ENCODE peak calls at places on chromosomes 12 and 14, in eight cellular contexts. Z is CD4-positive, alpha-beta T cell; T is heart left ventricle; R is endothelial cell of umbilical vein; F is dorsolateral prefrontal cortex; L is Panc1; J is uterus; H is astrocyte. W is an unnamed sample. For H3K27me3, the result is how much of the 10 kb centered on the place peaks cover.

GRCh38 chr14:50360093-50360492 is 36.6 kb downstream of the CDKL1 start:
- DNase-seq in T (no peak), Z (no peak), H (no peak), L (no peak), R (no peak), F (no peak), J (no peak), W (no peak)

GRCh38 chr14:54785111-54785777 is 117.4 kb downstream of the GCH1 start:
- DNase-seq in T (no peak), F (peak), H (no peak), R (no peak), J (no peak), L (no peak), Z (no peak), W (no peak)

GRCh38 chr12:12892670-12893290 is 1.4 kb downstream of the GPRC5A start:
- DNase-seq in R (no peak), Z (no peak), J (no peak), F (no peak), L (no peak), T (no peak), H (no peak), W (no peak)

GRCh38 chr12:76031081-76031413 is 529 bp downstream of the PHLDA1 start:
- DNase-seq in L (no peak), F (no peak), H (no peak), T (no peak), J (no peak), Z (no peak), R (no peak), W (no peak)

GRCh38 chr14:68426661-68427549 is 366.0 kb downstream of the ZFP36L1 start:
- DNase-seq in J (no peak), H (no peak), Z (no peak), L (no peak), T (no peak), R (no peak), F (no peak), W (no peak)

GRCh38 chr14:61125314-61126082 is 144.5 kb downstream of the SLC38A6 start:
- DNase-seq in J (no peak), T (no peak), F (no peak), R (no peak), H (no peak), L (no peak), Z (no peak), W (no peak)

GRCh38 chr14:50798048-50798421 is 32.9 kb downstream of the NIN start:
- DNase-seq in F (no peak), Z (no peak), T (no peak), H (no peak), L (no peak), R (no peak), J (no peak), W (no peak)

GRCh38 chr14:100854435-100854834 is 28.5 kb downstream of the MEG3 start:
- DNase-seq in J (no peak), Z (no peak), T (no peak), H (no peak), L (no peak), F (no peak), R (no peak), W (no peak)

GRCh38 chr14:89340200-89340667 is 76.8 kb downstream of the FOXN3 start:
- DNase-seq in J (peak), H (peak), L (no peak), F (no peak), T (no peak), R (no peak), Z (no peak), W (no peak)

GRCh38 chr12:51529586-51529985 is 61.4 kb upstream of the SCN8A start:
- DNase-seq in H (no peak), R (no peak), Z (no peak), T (no peak), L (no peak), F (no peak), J (no peak), W (no peak)

GRCh38 chr14:105491366-105492006 is 440 bp downstream of the TEDC1 start:
- DNase-seq in Z (peak), L (no peak), J (peak), H (no peak), T (peak), R (peak), F (no peak), W (no peak)

GRCh38 chr12:11795192-11795909 is 145.9 kb downstream of the ETV6 start:
- DNase-seq in F (no peak), L (no peak), H (no peak), Z (no peak), J (no peak), T (no peak), R (no peak), W (no peak)

GRCh38 chr12:19185262-19185929 is 55.9 kb downstream of the PLEKHA5 start:
- DNase-seq in F (no peak), Z (no peak), L (no peak), T (no peak), R (no peak), J (no peak), H (no peak), W (no peak)

GRCh38 chr12:111993290-111994150 is 19.4 kb downstream of the TMEM116 start:
- DNase-seq in F (no peak), H (no peak), R (no peak), J (no peak), T (no peak), Z (peak), L (no peak), W (no peak)

GRCh38 chr12:68559984-68560822 is 50.5 kb upstream of the RAP1B start:
- DNase-seq in J (no peak), H (peak), F (no peak), R (peak), T (peak), L (no peak), Z (no peak), W (peak)

GRCh38 chr12:95116773-95117172 is 43.4 kb upstream of the NR2C1 start:
- DNase-seq in F (no peak), Z (no peak), L (no peak), J (no peak), H (no peak), T (no peak), R (no peak), W (no peak)

DNA sequence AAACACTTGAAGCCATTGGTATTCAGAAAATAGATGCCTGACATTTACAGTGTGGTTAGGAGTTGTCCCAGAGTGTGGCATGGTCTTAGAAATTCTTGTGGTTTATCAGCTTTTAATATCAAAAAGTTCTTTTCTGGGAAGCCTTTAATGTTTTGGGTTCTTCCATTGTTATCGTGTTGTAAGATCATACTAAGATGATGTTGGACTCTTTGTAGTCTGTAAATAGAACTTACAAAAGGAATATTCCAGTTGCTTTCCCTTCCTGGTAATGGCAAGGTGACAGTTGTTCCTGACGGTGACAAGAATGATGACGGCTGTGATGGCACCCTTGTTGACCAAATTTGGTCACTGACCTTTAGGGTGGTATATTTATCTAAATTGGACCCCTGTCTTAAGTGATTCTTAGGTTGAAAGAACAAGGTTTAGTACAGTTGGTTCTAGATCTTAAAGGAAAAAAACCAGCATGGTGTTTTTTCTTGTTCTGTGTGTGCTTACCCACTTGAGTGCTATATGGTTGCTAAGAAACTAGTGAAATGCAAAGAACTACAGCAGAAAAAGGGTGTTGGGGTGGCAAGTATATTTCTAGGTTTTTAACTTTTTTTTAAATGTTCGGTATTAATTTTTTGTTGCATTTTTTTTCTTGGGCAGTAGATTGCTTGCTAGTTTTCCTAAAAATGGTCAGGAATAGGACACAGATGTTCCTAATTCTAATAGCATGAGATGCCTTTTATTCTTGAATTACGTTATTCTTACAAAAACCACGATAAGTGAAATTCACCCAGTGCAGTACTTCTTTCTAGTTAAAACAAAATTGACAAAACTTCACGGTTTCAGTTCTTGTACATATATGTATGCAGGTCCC is 2.1 kb downstream of the ATP2A2 start:
- DNase-seq in L (no peak), R (no peak), F (no peak), H (no peak), T (no peak), Z (no peak), J (no peak), W (no peak)
- H3K27ac ChIP-seq in L (peak), R (peak), F (peak), H (no peak), T (peak), Z (no peak), J (peak), W (peak)

GRCh38 chr14:104465482-104466390 is 113.8 kb upstream of the C14orf180 start:
- DNase-seq in T (no peak), F (no peak), Z (no peak), J (no peak), L (no peak), H (no peak), R (no peak), W (no peak)

GRCh38 chr14:104467236-104467635 is 112.3 kb upstream of the C14orf180 start:
- DNase-seq in L (no peak), Z (no peak), F (no peak), T (no peak), J (no peak), R (no peak), H (no peak), W (no peak)

GRCh38 chr14:104469591-104469990 is 110.0 kb upstream of the C14orf180 start:
- DNase-seq in F (no peak), J (no peak), T (no peak), R (no peak), L (no peak), Z (no peak), H (no peak), W (no peak)

GRCh38 chr14:104464907-104465306 is 114.7 kb upstream of the C14orf180 start:
- DNase-seq in R (no peak), Z (no peak), H (no peak), J (no peak), T (no peak), F (no peak), L (no peak), W (no peak)

DNA sequence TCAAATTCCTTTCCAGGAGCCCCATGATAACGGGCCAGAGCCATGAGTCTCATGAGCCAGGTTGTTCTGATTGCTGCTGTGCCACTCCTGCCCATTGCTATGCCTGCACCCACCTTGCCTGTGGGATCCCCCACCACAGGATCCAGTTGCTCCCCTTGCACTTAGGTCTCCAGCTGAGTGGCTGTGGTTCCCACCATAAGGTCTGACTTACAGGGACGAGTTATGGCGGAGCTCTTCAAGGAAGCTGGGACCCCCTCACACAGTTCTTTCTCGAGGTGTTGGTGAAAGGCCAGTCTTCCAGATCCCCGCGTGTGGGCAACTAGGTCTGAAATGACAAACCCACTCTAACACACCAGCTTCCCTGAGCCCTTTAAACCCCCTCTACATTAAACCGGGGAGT is 111.9 kb upstream of the C14orf180 start:
- DNase-seq in J (no peak), R (no peak), T (no peak), Z (no peak), H (no peak), F (no peak), L (no peak), W (no peak)
- H3K27me3 ChIP-seq in J (under half), R (under half), T (under half), Z (under half), H (under half), F (under half), L (under half), W (under half)

GRCh38 chr12:56585098-56585497 is 45.0 kb downstream of the BAZ2A start:
- DNase-seq in T (no peak), F (no peak), Z (no peak), L (no peak), J (no peak), R (no peak), H (no peak), W (no peak)

GRCh38 chr12:56581418-56582145 is 48.5 kb downstream of the BAZ2A start:
- DNase-seq in L (no peak), J (no peak), T (no peak), R (peak), Z (no peak), H (peak), F (no peak), W (peak)
- TF ChIP-seq CTCF in L (no peak), J (no peak), T (no peak), R (no peak), Z (no peak), H (no peak), F (no peak), W (no peak)

GRCh38 chr12:8035440-8036010 is 3.0 kb downstream of the FOXJ2 start:
- DNase-seq in R (no peak), Z (no peak), H (peak), L (no peak), T (no peak), J (no peak), F (no peak), W (no peak)
- H3K27ac ChIP-seq in R (no peak), Z (no peak), H (no peak), L (no peak), T (peak), J (peak), F (no peak), W (no peak)

GRCh38 chr14:24818054-24818822 is 184.2 kb upstream of the GZMB start:
- DNase-seq in L (no peak), T (no peak), H (peak), R (peak), F (no peak), Z (no peak), J (no peak), W (no peak)
- H3K27me3 ChIP-seq in L (under half), T (under half), H (under half), R (under half), F (under half), Z (under half), J (under half), W (under half)

DNA sequence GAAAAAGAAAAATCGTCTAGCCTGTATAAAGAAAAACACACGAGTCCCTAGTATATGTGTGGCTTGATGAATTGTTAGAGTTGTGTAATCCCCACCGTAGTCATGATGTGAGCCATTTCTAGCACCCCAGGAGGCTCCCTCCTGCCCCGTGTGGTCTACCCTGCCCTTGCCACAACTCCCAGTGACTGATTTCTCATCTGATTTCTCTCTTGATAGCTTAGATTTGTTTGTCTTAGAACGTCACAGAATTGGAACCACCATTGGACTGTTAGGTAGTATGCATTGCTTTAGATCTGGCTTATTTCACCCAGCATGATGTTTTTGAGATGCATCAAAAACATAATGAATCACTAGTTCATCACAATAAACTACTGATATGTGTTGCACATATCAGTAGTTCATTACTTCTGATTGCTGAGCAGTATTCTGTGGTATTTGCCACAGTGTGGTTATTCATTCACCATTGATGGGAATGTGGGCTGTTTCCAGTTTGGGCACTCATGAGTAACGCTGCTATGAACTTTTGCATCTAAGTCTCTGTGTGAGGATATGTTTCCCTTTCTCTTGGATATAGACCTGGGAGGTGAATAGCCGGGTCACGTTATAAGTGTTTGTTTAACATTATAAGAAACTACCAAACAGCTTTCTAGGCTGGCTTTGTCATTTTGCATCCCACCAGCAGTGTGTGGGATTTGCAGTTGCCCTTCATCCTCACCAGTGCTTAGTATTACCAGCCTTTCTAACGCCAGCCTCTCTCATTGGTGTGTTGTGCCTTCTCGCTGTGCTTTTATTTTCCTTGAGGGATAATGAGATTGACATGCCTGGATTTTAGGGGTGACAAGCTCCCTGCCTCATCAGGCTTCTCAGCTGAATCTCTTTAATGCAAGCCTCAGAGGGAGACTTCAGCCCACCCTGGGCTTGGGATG is 31.9 kb upstream of the NCOR2 start:
- DNase-seq in F (no peak), J (no peak), H (peak), T (no peak), L (no peak), Z (no peak), R (no peak), W (no peak)
- TF ChIP-seq CTCF in F (no peak), J (no peak), H (peak), T (no peak), L (no peak), Z (no peak), R (no peak), W (no peak)

DNA sequence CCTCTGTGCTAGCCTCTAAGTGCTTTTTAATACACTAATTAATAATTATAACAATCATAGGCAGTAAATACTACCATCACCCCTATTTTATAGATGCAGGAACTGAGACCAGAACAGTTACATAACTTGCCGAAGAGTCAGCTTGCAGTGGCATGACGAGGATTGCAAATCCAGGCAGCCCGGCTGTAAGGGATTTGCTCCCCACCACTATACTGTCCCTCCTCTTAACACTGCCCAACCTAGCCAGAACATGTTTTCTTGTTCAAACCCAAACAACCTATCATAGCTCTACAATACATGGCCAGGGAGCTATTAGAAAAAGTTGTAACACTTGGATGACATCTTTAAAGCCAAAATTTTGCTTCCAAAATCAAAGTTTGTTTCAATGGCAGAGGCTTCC is 33.9 kb upstream of the VASH1 start:
- DNase-seq in T (no peak), Z (no peak), L (no peak), F (no peak), J (no peak), H (no peak), R (no peak), W (no peak)
- H3K27ac ChIP-seq in T (peak), Z (no peak), L (no peak), F (peak), J (no peak), H (no peak), R (no peak), W (no peak)

DNA sequence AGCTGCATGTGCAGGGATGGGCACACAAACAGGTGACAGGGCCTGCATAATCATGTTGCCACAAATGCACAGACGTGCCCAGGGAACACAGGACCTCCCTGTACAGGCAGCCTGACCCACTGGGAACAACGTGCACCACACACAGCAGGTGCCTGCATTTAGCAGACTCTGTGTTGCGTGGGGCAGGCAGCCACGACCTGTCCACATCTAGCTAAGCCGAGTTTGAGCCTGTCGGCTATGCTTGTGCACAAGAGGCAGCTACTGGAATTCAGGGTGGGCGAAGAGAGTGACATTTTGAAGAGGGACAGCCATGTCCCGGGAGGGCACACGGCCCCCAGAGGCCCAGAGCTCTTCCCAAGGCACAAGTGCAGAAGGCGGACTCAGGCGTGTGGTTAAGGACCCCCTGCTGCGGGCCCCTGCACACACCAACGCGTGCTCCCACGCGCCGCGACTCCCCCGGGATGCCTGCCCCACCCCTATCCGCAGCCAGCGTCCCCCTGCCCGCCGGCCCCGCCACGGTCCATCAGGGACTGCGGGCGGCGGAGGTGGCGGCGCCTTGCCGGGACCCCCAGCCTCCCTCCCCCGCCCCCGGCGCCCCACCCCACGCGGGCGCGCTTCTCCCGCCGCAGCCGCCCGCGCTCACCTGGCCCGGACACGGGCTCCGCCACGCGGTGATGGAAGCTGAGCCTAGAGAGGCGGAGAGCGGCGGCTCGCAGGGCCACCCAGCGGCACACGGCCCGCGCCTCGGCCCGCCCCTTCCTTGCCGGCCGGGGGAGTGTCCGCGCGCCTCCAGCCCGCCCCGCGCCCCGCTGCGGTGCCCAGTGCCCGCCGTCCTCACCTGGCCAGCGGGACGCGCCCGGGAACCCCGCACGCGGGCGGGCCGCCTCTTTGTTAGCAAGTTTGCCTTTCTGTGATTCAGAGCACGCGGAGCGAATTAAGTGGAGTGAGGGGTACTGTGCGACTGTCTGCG is 125.3 kb upstream of the PRMT8 start:
- DNase-seq in Z (no peak), F (peak), R (no peak), L (no peak), J (no peak), T (peak), H (no peak), W (no peak)
- H3K27me3 ChIP-seq in Z (under half), F (under half), R (under half), L (under half), J (under half), T (under half), H (under half), W (under half)